ENCODE peak calls at places on chromosomes 11 and 22, in ten cellular contexts. One of them, this sample, is unnamed.

GRCh38 chr11:61949169-61950034 is 749 bp upstream of the BEST1 start:
- DNase-seq in OCI-LY7: peak; percentile 71
- DNase-seq in PC-3: no peak
- DNase-seq in IMR-90: peak; percentile 98
- DNase-seq in A549: peak; percentile 51
- DNase-seq in vagina: peak; percentile 96
- DNase-seq in endodermal cell: peak; percentile 84
- DNase-seq in left lung: peak; percentile 74
- DNase-seq in CD4-positive, alpha-beta memory T cell: no peak
- DNase-seq in iPS DF 6.9: no peak
- DNase-seq in this sample: peak; percentile 88

GRCh38 chr11:84854498-84854880 is 772.7 kb downstream of the DLG2 start:
- DNase-seq in OCI-LY7: no peak
- DNase-seq in PC-3: no peak
- DNase-seq in IMR-90: no peak
- DNase-seq in A549: no peak
- DNase-seq in vagina: no peak
- DNase-seq in endodermal cell: no peak
- DNase-seq in left lung: no peak
- DNase-seq in CD4-positive, alpha-beta memory T cell: no peak
- DNase-seq in iPS DF 6.9: no peak
- DNase-seq in this sample: no peak

GRCh38 chr22:31857247-31857646 is 87.1 kb upstream of the YWHAH start:
- DNase-seq in OCI-LY7: no peak
- DNase-seq in PC-3: no peak
- DNase-seq in IMR-90: no peak
- DNase-seq in A549: no peak
- DNase-seq in vagina: no peak
- DNase-seq in endodermal cell: peak; percentile 95
- DNase-seq in left lung: no peak
- DNase-seq in CD4-positive, alpha-beta memory T cell: no peak
- DNase-seq in iPS DF 6.9: peak; percentile 61
- DNase-seq in this sample: no peak

GRCh38 chr11:11584446-11584810 is 37.4 kb downstream of the GALNT18 start:
- DNase-seq in OCI-LY7: no peak
- DNase-seq in PC-3: peak; percentile 92
- DNase-seq in IMR-90: peak; percentile 97
- DNase-seq in A549: peak; percentile 82
- DNase-seq in vagina: no peak
- DNase-seq in endodermal cell: no peak
- DNase-seq in left lung: peak; percentile 68
- DNase-seq in CD4-positive, alpha-beta memory T cell: no peak
- DNase-seq in iPS DF 6.9: no peak
- DNase-seq in this sample: no peak

GRCh38 chr22:23826510-23827350 is 12.1 kb downstream of the DERL3 start:
- DNase-seq in OCI-LY7: no peak
- DNase-seq in PC-3: no peak
- DNase-seq in IMR-90: peak; percentile 26
- DNase-seq in A549: no peak
- DNase-seq in vagina: no peak
- DNase-seq in endodermal cell: no peak
- DNase-seq in left lung: no peak
- DNase-seq in CD4-positive, alpha-beta memory T cell: no peak
- DNase-seq in iPS DF 6.9: no peak
- DNase-seq in this sample: peak; percentile 85

GRCh38 chr22:19525666-19526065 is 1.5 kb upstream of the CLDN5 start:
- DNase-seq in OCI-LY7: no peak
- DNase-seq in PC-3: no peak
- DNase-seq in IMR-90: no peak
- DNase-seq in A549: no peak
- DNase-seq in vagina: no peak
- DNase-seq in endodermal cell: peak; percentile 26
- DNase-seq in left lung: no peak
- DNase-seq in CD4-positive, alpha-beta memory T cell: no peak
- DNase-seq in iPS DF 6.9: no peak
- DNase-seq in this sample: no peak

GRCh38 chr22:37340331-37341262 is 58.3 kb downstream of the CYTH4 start:
- DNase-seq in OCI-LY7: no peak
- DNase-seq in PC-3: peak; percentile 0
- DNase-seq in IMR-90: no peak
- DNase-seq in A549: no peak
- DNase-seq in vagina: no peak
- DNase-seq in endodermal cell: peak; percentile 78
- DNase-seq in left lung: no peak
- DNase-seq in CD4-positive, alpha-beta memory T cell: no peak
- DNase-seq in iPS DF 6.9: no peak
- DNase-seq in this sample: no peak

GRCh38 chr11:121572581-121573059 is 119.9 kb upstream of the SORL1-AS1 start:
- DNase-seq in OCI-LY7: no peak
- DNase-seq in PC-3: no peak
- DNase-seq in IMR-90: no peak
- DNase-seq in A549: no peak
- DNase-seq in vagina: no peak
- DNase-seq in endodermal cell: no peak
- DNase-seq in left lung: no peak
- DNase-seq in CD4-positive, alpha-beta memory T cell: no peak
- DNase-seq in iPS DF 6.9: no peak
- DNase-seq in this sample: no peak

GRCh38 chr11:120964857-120965256 is 59.0 kb upstream of the TBCEL start:
- DNase-seq in OCI-LY7: no peak
- DNase-seq in PC-3: peak; percentile 29
- DNase-seq in IMR-90: peak; percentile 72
- DNase-seq in A549: no peak
- DNase-seq in vagina: no peak
- DNase-seq in endodermal cell: no peak
- DNase-seq in left lung: no peak
- DNase-seq in CD4-positive, alpha-beta memory T cell: no peak
- DNase-seq in iPS DF 6.9: no peak
- DNase-seq in this sample: no peak

GRCh38 chr22:45834241-45834640 is 142.7 kb downstream of the WNT7B start:
- DNase-seq in OCI-LY7: no peak
- DNase-seq in PC-3: no peak
- DNase-seq in IMR-90: no peak
- DNase-seq in A549: no peak
- DNase-seq in vagina: no peak
- DNase-seq in endodermal cell: no peak
- DNase-seq in left lung: no peak
- DNase-seq in CD4-positive, alpha-beta memory T cell: no peak
- DNase-seq in iPS DF 6.9: no peak
- DNase-seq in this sample: no peak

GRCh38 chr11:60918251-60918940 is 4.4 kb downstream of the TMEM109 start:
- DNase-seq in OCI-LY7: no peak
- DNase-seq in PC-3: no peak
- DNase-seq in IMR-90: no peak
- DNase-seq in A549: no peak
- DNase-seq in vagina: no peak
- DNase-seq in endodermal cell: peak; percentile 71
- DNase-seq in left lung: no peak
- DNase-seq in CD4-positive, alpha-beta memory T cell: no peak
- DNase-seq in iPS DF 6.9: no peak
- DNase-seq in this sample: no peak

GRCh38 chr11:86484164-86484794 is 109.6 kb downstream of the CCDC81 start:
- DNase-seq in OCI-LY7: no peak
- DNase-seq in PC-3: peak; percentile 92
- DNase-seq in IMR-90: peak; percentile 100
- DNase-seq in A549: peak; percentile 91
- DNase-seq in vagina: no peak
- DNase-seq in endodermal cell: no peak
- DNase-seq in left lung: no peak
- DNase-seq in CD4-positive, alpha-beta memory T cell: no peak
- DNase-seq in iPS DF 6.9: no peak
- DNase-seq in this sample: no peak

GRCh38 chr11:100741866-100742625 is 55.0 kb downstream of the ARHGAP42 start:
- DNase-seq in OCI-LY7: no peak
- DNase-seq in PC-3: no peak
- DNase-seq in IMR-90: peak; percentile 30
- DNase-seq in A549: no peak
- DNase-seq in vagina: no peak
- DNase-seq in endodermal cell: no peak
- DNase-seq in left lung: no peak
- DNase-seq in CD4-positive, alpha-beta memory T cell: no peak
- DNase-seq in iPS DF 6.9: no peak
- DNase-seq in this sample: no peak
- H3K4me1 ChIP-seq in OCI-LY7: no peaks in the 10 kb centered on the region
- H3K4me1 ChIP-seq in PC-3: peaks cover 13% of the 10 kb centered on the region
- H3K4me1 ChIP-seq in IMR-90: peaks cover 11% of the 10 kb centered on the region
- H3K4me1 ChIP-seq in A549: peaks cover 38% of the 10 kb centered on the region
- H3K4me1 ChIP-seq in vagina: peaks cover 36% of the 10 kb centered on the region
- H3K4me1 ChIP-seq in endodermal cell: peaks cover 38% of the 10 kb centered on the region
- H3K4me1 ChIP-seq in left lung: peaks cover 22% of the 10 kb centered on the region
- H3K4me1 ChIP-seq in CD4-positive, alpha-beta memory T cell: no peaks in the 10 kb centered on the region
- H3K4me1 ChIP-seq in iPS DF 6.9: peaks cover 2% of the 10 kb centered on the region
- H3K4me1 ChIP-seq in this sample: peaks cover 42% of the 10 kb centered on the region

GRCh38 chr22:43409046-43409445 is 2.8 kb upstream of the MPPED1 start:
- DNase-seq in OCI-LY7: no peak
- DNase-seq in PC-3: no peak
- DNase-seq in IMR-90: no peak
- DNase-seq in A549: no peak
- DNase-seq in vagina: no peak
- DNase-seq in endodermal cell: no peak
- DNase-seq in left lung: no peak
- DNase-seq in CD4-positive, alpha-beta memory T cell: no peak
- DNase-seq in iPS DF 6.9: no peak
- DNase-seq in this sample: no peak

GRCh38 chr22:43411981-43412807 is at the start of gene MPPED1:
- DNase-seq in OCI-LY7: no peak
- DNase-seq in PC-3: no peak
- DNase-seq in IMR-90: no peak
- DNase-seq in A549: no peak
- DNase-seq in vagina: no peak
- DNase-seq in endodermal cell: no peak
- DNase-seq in left lung: no peak
- DNase-seq in CD4-positive, alpha-beta memory T cell: no peak
- DNase-seq in iPS DF 6.9: no peak
- DNase-seq in this sample: no peak

GRCh38 chr22:43409800-43410199 is 2.0 kb upstream of the MPPED1 start:
- DNase-seq in OCI-LY7: no peak
- DNase-seq in PC-3: no peak
- DNase-seq in IMR-90: no peak
- DNase-seq in A549: no peak
- DNase-seq in vagina: no peak
- DNase-seq in endodermal cell: no peak
- DNase-seq in left lung: no peak
- DNase-seq in CD4-positive, alpha-beta memory T cell: no peak
- DNase-seq in iPS DF 6.9: no peak
- DNase-seq in this sample: no peak

GRCh38 chr22:43412808-43413785 is 1.3 kb downstream of the MPPED1 start:
- DNase-seq in OCI-LY7: no peak
- DNase-seq in PC-3: no peak
- DNase-seq in IMR-90: no peak
- DNase-seq in A549: no peak
- DNase-seq in vagina: no peak
- DNase-seq in endodermal cell: no peak
- DNase-seq in left lung: no peak
- DNase-seq in CD4-positive, alpha-beta memory T cell: no peak
- DNase-seq in iPS DF 6.9: no peak
- DNase-seq in this sample: no peak

DNA sequence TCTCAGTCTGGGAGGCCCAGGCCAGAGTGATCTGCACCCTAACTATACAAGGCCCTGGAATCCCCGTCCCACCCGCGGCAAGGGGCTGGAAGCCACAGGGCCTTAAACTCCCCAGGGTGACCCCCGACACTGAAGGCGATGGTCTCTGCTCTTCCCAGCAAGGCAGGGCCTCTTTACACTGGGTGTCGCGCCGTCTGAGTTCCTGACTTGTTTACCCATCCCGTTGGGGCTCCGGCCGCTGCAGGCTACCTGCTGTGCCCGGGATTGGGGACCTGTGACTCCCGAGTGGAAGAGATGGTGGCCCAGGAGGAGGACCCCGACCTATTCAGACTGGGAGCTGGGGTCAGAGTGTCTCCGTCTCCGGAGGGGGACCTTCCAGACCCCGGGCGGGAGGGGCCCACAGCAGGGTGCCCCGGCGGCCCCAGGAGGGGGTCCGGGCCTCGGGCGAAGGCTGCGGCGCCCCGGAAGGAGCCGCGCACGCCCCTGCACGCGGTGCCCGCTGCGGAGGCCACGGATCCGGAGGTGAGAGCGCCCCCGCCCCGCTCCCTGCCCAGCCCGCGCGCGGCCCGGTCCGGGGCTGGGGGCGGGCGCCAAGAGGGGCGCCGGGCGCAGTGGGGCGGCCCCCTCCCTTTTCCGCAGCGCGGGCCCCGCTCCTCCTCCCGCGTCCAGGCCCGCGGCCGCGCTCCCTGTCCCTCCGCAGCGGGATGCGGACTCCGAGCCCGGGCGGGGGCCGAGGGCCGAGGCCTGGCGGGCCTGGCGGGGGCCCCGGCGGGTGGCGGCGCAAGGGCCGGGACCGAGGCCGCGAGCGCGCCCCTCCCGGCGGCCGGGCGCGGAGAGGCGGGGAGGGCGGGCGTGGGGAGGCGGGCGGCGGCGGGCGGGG is 534 bp upstream of the MPPED1 start:
- DNase-seq in OCI-LY7: no peak
- DNase-seq in PC-3: no peak
- DNase-seq in IMR-90: no peak
- DNase-seq in A549: no peak
- DNase-seq in vagina: no peak
- DNase-seq in endodermal cell: no peak
- DNase-seq in left lung: no peak
- DNase-seq in CD4-positive, alpha-beta memory T cell: no peak
- DNase-seq in iPS DF 6.9: no peak
- DNase-seq in this sample: no peak
- H3K4me3 ChIP-seq in OCI-LY7: no peak overlapping the region
- H3K4me3 ChIP-seq in PC-3: no peak overlapping the region
- H3K4me3 ChIP-seq in IMR-90: no peak overlapping the region
- H3K4me3 ChIP-seq in A549: peak overlapping the region; percentile 34
- H3K4me3 ChIP-seq in vagina: no peak overlapping the region
- H3K4me3 ChIP-seq in endodermal cell: no peak overlapping the region
- H3K4me3 ChIP-seq in left lung: no peak overlapping the region
- H3K4me3 ChIP-seq in CD4-positive, alpha-beta memory T cell: no peak overlapping the region
- H3K4me3 ChIP-seq in iPS DF 6.9: peak overlapping the region; percentile 46
- H3K4me3 ChIP-seq in this sample: no peak overlapping the region

DNA sequence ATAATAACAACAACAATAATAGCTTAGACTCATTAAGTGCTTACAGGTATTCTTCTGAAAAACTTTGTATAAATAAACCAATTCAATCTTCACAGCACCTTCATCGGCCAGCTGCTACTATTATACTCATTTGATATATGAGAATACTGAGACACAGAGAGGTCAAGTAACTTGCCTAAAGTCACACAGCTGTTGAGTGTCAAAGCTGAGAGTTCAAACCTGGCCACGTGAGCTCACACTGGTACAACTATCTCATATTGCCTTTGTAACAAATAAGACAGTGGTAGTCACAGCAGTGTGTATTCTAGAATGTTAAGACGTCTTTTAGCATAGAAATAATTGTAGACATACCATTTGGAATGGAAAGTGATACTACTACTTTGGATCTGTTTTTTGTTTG is 268.5 kb downstream of the NTM start:
- DNase-seq in OCI-LY7: no peak
- DNase-seq in PC-3: no peak
- DNase-seq in IMR-90: no peak
- DNase-seq in A549: no peak
- DNase-seq in vagina: no peak
- DNase-seq in endodermal cell: no peak
- DNase-seq in left lung: no peak
- DNase-seq in CD4-positive, alpha-beta memory T cell: no peak
- DNase-seq in iPS DF 6.9: no peak
- DNase-seq in this sample: no peak
- H3K4me1 ChIP-seq in OCI-LY7: no peaks in the 10 kb centered on the region
- H3K4me1 ChIP-seq in PC-3: no peaks in the 10 kb centered on the region
- H3K4me1 ChIP-seq in IMR-90: no peaks in the 10 kb centered on the region
- H3K4me1 ChIP-seq in A549: no peaks in the 10 kb centered on the region
- H3K4me1 ChIP-seq in vagina: no peaks in the 10 kb centered on the region
- H3K4me1 ChIP-seq in endodermal cell: peaks cover 4% of the 10 kb centered on the region
- H3K4me1 ChIP-seq in left lung: no peaks in the 10 kb centered on the region
- H3K4me1 ChIP-seq in CD4-positive, alpha-beta memory T cell: no peaks in the 10 kb centered on the region
- H3K4me1 ChIP-seq in iPS DF 6.9: peaks cover 3% of the 10 kb centered on the region
- H3K4me1 ChIP-seq in this sample: no peaks in the 10 kb centered on the region

GRCh38 chr22:30290679-30291333 is 1.5 kb upstream of the CASTOR1 start:
- DNase-seq in OCI-LY7: peak; percentile 58
- DNase-seq in PC-3: peak; percentile 62
- DNase-seq in IMR-90: peak; percentile 48
- DNase-seq in A549: no peak
- DNase-seq in vagina: peak; percentile 96
- DNase-seq in endodermal cell: peak; percentile 73
- DNase-seq in left lung: peak; percentile 82
- DNase-seq in CD4-positive, alpha-beta memory T cell: no peak
- DNase-seq in iPS DF 6.9: no peak
- DNase-seq in this sample: peak; percentile 96
- H3K4me3 ChIP-seq in OCI-LY7: peak overlapping the region; percentile 71
- H3K4me3 ChIP-seq in PC-3: no peak overlapping the region
- H3K4me3 ChIP-seq in IMR-90: no peak overlapping the region
- H3K4me3 ChIP-seq in A549: no peak overlapping the region
- H3K4me3 ChIP-seq in vagina: peak overlapping the region; percentile 100
- H3K4me3 ChIP-seq in endodermal cell: no peak overlapping the region
- H3K4me3 ChIP-seq in left lung: no peak overlapping the region
- H3K4me3 ChIP-seq in CD4-positive, alpha-beta memory T cell: no peak overlapping the region
- H3K4me3 ChIP-seq in iPS DF 6.9: no peak overlapping the region
- H3K4me3 ChIP-seq in this sample: no peak overlapping the region